ENCODE peak calls at places on chromosomes 7 and 10, in four cellular contexts. L is heart right ventricle, K is uterus, H is stomach. Q is an unnamed sample.

GRCh38 chr7:35613150-35613549 is 81.8 kb downstream of the HERPUD2 start:
- DNase-seq in L (no peak), K (no peak), H (no peak), Q (no peak)

GRCh38 chr10:34815174-34816066 is at the start of gene PARD3:
- DNase-seq in L (peak; percentile 77), K (peak; percentile 66), H (peak; percentile 68), Q (peak; percentile 69)

GRCh38 chr7:94266278-94266677 is 128.4 kb upstream of the COL1A2 start:
- DNase-seq in L (no peak), K (peak; percentile 22), H (no peak), Q (peak; percentile 19)

GRCh38 chr10:52250562-52250961 is 63.5 kb upstream of the DKK1 start:
- DNase-seq in L (no peak), K (no peak), H (no peak), Q (no peak)

GRCh38 chr7:5629941-5630340 is 151.5 kb downstream of the RNF216 start:
- DNase-seq in L (no peak), K (no peak), H (no peak), Q (no peak)

GRCh38 chr7:63521-64021 is 128.8 kb upstream of the FAM20C start:
- DNase-seq in L (no peak), K (no peak), H (no peak), Q (no peak)

GRCh38 chr7:28855538-28856217 is 102.5 kb downstream of the TRIL start:
- DNase-seq in L (no peak), K (no peak), H (no peak), Q (no peak)

GRCh38 chr7:130899638-130900401 is 165.8 kb upstream of the KLF14 start:
- DNase-seq in L (no peak), K (no peak), H (peak; percentile 67), Q (peak; percentile 91)

GRCh38 chr10:131269776-131270460 is 41.6 kb downstream of the TCERG1L start:
- DNase-seq in L (no peak), K (no peak), H (no peak), Q (no peak)

GRCh38 chr10:10609379-10609955 is 408.2 kb upstream of the CELF2 start:
- DNase-seq in L (no peak), K (no peak), H (no peak), Q (no peak)

GRCh38 chr7:116952640-116953371 is 495 bp upstream of the ST7 start:
- DNase-seq in L (peak; percentile 54), K (no peak), H (peak; percentile 73), Q (peak; percentile 62)

GRCh38 chr7:142460402-142461117 is 202.7 kb upstream of the PRSS58 start:
- DNase-seq in L (no peak), K (no peak), H (no peak), Q (no peak)

GRCh38 chr7:142468871-142469652 is 211.2 kb upstream of the PRSS58 start:
- DNase-seq in L (no peak), K (no peak), H (no peak), Q (no peak)

GRCh38 chr7:142459557-142459963 is 201.7 kb upstream of the PRSS58 start:
- DNase-seq in L (no peak), K (no peak), H (no peak), Q (peak; percentile 39)

GRCh38 chr7:142461437-142461836 is 203.6 kb upstream of the PRSS58 start:
- DNase-seq in L (no peak), K (no peak), H (no peak), Q (no peak)

GRCh38 chr7:142463401-142463850 is 205.6 kb upstream of the PRSS58 start:
- DNase-seq in L (no peak), K (no peak), H (no peak), Q (no peak)
- H3K4me1 ChIP-seq in L (peaks cover 7% of the 10 kb centered on the region), K (no peaks in the 10 kb centered on the region), H (peaks cover 7% of the 10 kb centered on the region), Q (no peaks in the 10 kb centered on the region)

GRCh38 chr10:3964516-3964915 is 179.5 kb upstream of the KLF6 start:
- DNase-seq in L (no peak), K (no peak), H (no peak), Q (no peak)
- H3K4me3 ChIP-seq in L (no peak overlapping the region), K (no peak overlapping the region), H (no peak overlapping the region), Q (no peak overlapping the region)

GRCh38 chr7:38880035-38880434 is 29.0 kb downstream of the VPS41 start:
- DNase-seq in L (no peak), K (no peak), H (no peak), Q (no peak)
- H3K4me1 ChIP-seq in L (peaks cover 7% of the 10 kb centered on the region), K (no peaks in the 10 kb centered on the region), H (no peaks in the 10 kb centered on the region), Q (no peaks in the 10 kb centered on the region)

GRCh38 chr10:76035010-76035727 is 603.7 kb downstream of the LRMDA start:
- DNase-seq in L (no peak), K (no peak), H (no peak), Q (no peak)
- H3K4me3 ChIP-seq in L (no peak overlapping the region), K (no peak overlapping the region), H (no peak overlapping the region), Q (no peak overlapping the region)

GRCh38 chr7:76315372-76315771 is 12.9 kb downstream of the HSPB1 start:
- DNase-seq in L (no peak), K (no peak), H (no peak), Q (peak; percentile 25)

GRCh38 chr7:76318488-76319353 is 16.2 kb downstream of the HSPB1 start:
- DNase-seq in L (peak; percentile 64), K (peak; percentile 76), H (peak; percentile 73), Q (peak; percentile 89)

GRCh38 chr7:76317782-76318487 is 15.5 kb downstream of the HSPB1 start:
- DNase-seq in L (peak; percentile 98), K (peak; percentile 96), H (peak; percentile 98), Q (peak; percentile 97)

GRCh38 chr7:76314042-76314721 is 11.7 kb downstream of the HSPB1 start:
- DNase-seq in L (peak; percentile 98), K (peak; percentile 98), H (peak; percentile 98), Q (peak; percentile 98)

DNA sequence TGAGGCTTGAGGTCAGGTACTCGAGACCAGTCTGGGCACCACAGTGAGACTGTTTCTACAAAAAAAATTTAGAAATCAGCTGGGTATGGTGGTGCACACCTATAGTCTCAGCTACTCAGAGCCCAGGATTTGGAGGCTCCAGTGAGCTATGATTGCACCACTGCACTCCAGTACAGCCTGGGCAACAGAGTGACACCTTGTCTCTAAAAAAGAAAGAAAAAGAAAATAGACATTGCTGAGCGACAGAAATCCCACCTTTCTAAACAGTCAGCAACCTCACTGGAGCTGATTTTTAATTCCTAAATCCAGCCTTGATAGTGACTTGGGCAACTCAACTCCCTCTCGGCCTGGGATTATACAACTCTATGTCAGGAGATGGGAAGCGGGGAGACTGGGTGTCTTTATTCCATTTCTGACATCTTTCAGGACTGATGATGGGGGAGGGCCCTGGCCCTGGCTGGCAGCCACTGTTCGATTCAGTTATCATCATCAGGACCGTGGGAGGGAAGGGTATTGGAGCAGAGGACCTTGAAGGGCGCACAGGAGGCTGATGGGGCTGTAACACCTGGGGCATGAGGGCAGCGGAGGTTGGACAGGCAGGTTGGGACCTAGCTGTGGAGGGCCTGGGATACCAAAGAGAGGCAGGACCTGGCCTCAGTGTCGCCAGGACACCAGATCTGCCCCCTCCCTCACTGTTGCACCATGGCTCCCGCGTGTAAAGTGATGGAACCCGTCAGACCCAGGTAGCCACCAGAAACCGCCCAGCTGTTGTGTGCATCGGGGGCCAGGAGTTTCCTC is 14.7 kb downstream of the HSPB1 start:
- DNase-seq in L (no peak), K (no peak), H (no peak), Q (no peak)
- H3K4me1 ChIP-seq in L (peaks cover 50% of the 10 kb centered on the region), K (no peaks in the 10 kb centered on the region), H (peaks cover 26% of the 10 kb centered on the region), Q (no peaks in the 10 kb centered on the region)

GRCh38 chr10:6300784-6301180 is 98.0 kb downstream of the PFKFB3 start:
- DNase-seq in L (no peak), K (no peak), H (no peak), Q (no peak)
- H3K4me3 ChIP-seq in L (no peak overlapping the region), K (no peak overlapping the region), H (no peak overlapping the region), Q (no peak overlapping the region)

DNA sequence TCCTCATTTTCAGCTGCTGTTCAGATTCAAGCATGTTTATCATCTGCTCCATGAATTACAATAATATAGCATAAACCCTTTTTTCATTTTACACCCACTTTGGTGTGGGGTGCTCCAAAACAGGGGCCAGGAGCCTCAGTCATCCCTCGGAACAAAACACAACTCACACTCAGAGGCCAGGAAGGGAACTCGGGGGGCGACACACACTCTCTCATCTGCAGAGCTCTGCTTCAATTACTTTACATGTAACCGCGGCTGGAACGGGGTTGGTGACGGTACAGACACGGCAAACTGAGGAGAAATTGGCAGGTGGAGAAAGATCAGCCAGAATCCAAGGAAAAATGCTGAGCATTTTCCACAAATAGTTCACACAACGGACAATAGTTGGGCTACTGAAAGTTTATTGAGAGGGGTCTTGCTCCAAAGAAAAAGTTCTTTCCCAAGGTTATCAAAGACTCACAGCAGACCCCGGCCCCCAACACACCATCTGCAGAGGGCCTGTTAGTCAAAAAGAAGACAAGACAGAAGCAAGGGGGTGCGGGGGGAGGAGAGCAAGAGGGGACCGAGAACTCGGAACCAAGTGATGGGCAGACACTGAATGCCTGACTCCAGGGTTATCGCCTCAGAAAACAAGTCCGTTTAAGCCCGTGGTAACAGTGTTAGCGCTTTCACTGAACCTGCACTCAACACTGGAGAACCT is 20.5 kb downstream of the DIP2C start:
- DNase-seq in L (no peak), K (no peak), H (no peak), Q (no peak)
- H3K4me1 ChIP-seq in L (peaks cover 17% of the 10 kb centered on the region), K (no peaks in the 10 kb centered on the region), H (peaks cover 28% of the 10 kb centered on the region), Q (no peaks in the 10 kb centered on the region)

GRCh38 chr10:73865107-73865458 is 9.3 kb downstream of the CAMK2G start:
- DNase-seq in L (no peak), K (no peak), H (no peak), Q (no peak)
- H3K4me3 ChIP-seq in L (no peak overlapping the region), K (no peak overlapping the region), H (no peak overlapping the region), Q (peak overlapping the region; percentile 4)

Q was measured in colonic mucosa.